ENCODE peak calls at places on chromosomes 6 and 20, in four cellular contexts. K is stimulated activated CD8-positive, alpha-beta memory T cell treated with anti-CD3 and anti-CD28 coated beads, Interleukin-7, amount 100 ng/mL, for 1 hour; Y is fibroblast of the aortic adventitia; G is astrocyte. D is an unnamed sample.
A peak's percentile ranks its signal among the peaks of the same experiment; 100 is the strongest.

GRCh38 chr20:42341654-42342053 is 723.5 kb upstream of the CHD6 start:
- DNase-seq in K (no peak), Y (no peak), G (no peak), D (no peak)

GRCh38 chr20:53130819-53131218 is 158.7 kb downstream of the TSHZ2 start:
- DNase-seq in K (no peak), Y (no peak), G (no peak), D (no peak)

GRCh38 chr6:13787146-13787545 is 27.2 kb downstream of the MCUR1 start:
- DNase-seq in K (no peak), Y (peak; percentile 77), G (peak; percentile 74), D (no peak)

GRCh38 chr20:4989570-4989969 is 11.7 kb downstream of the SLC23A2 start:
- DNase-seq in K (no peak), G (no peak), Y (no peak), D (no peak)

GRCh38 chr6:40611912-40612311 is 24.7 kb upstream of the LRFN2 start:
- DNase-seq in G (no peak), K (no peak), Y (no peak), D (no peak)

GRCh38 chr20:22821081-22821480 is 214.0 kb upstream of the SSTR4 start:
- DNase-seq in Y (no peak), K (no peak), G (no peak), D (no peak)

GRCh38 chr20:5559937-5560336 is 190.3 kb upstream of the SHLD1 start:
- DNase-seq in Y (peak; percentile 7), G (no peak), K (no peak), D (no peak)

GRCh38 chr6:56541736-56542366 is 100.8 kb downstream of the DST start:
- DNase-seq in G (no peak), Y (no peak), K (no peak), D (no peak)